ENCODE peak calls at places on chromosomes 12 and 14, in four cellular contexts. L is ELR, C is pulmonary artery endothelial cell, J is GM04503. D is an unnamed sample.

GRCh38 chr14:96584907-96585671 is 82.9 kb downstream of the PAPOLA start:
- DNase-seq in L (no peak), C (no peak), J (no peak), D (no peak)

GRCh38 chr12:108798551-108799221 is 58.7 kb downstream of the SSH1 start:
- DNase-seq in L (peak), C (no peak), J (no peak), D (no peak)

GRCh38 chr12:96471368-96472040 is 17.9 kb upstream of the CFAP54 start:
- DNase-seq in L (peak), C (no peak), J (peak), D (no peak)

GRCh38 chr12:100827901-100828520 is 33.4 kb downstream of the ANO4 start:
- DNase-seq in L (peak), C (no peak), J (no peak), D (no peak)

GRCh38 chr14:67168110-67168441 is 21.2 kb upstream of the GARIN2 start:
- DNase-seq in L (no peak), C (no peak), J (no peak), D (no peak)

GRCh38 chr14:52067873-52068740 is 752 bp downstream of the NID2 start:
- DNase-seq in L (peak), C (no peak), J (no peak), D (no peak)

GRCh38 chr14:22118894-22119477 is 445.4 kb upstream of the OR4E1 start:
- DNase-seq in L (no peak), C (no peak), J (no peak), D (no peak)

GRCh38 chr14:55536208-55536708 is 43.7 kb upstream of the KTN1 start:
- DNase-seq in L (peak), C (no peak), J (no peak), D (no peak)

GRCh38 chr12:9730591-9730990 is 2.3 kb downstream of the CLECL1 start:
- DNase-seq in L (no peak), C (no peak), J (no peak), D (no peak)

GRCh38 chr12:91986084-91986483 is 159.6 kb downstream of the BTG1 start:
- DNase-seq in L (peak), C (no peak), J (no peak), D (no peak)

GRCh38 chr12:131640436-131640969 is 70.4 kb upstream of the SFSWAP start:
- DNase-seq in L (no peak), C (no peak), J (no peak), D (no peak)

GRCh38 chr12:116372815-116373214 is 95.3 kb upstream of the MED13L start:
- DNase-seq in L (no peak), C (no peak), J (no peak), D (no peak)

GRCh38 chr12:132561784-132562156 is 48.6 kb downstream of the LRCOL1 start:
- DNase-seq in L (peak), C (no peak), J (no peak), D (no peak)

GRCh38 chr12:21340406-21340805 is 5.7 kb upstream of the SLCO1A2 start:
- DNase-seq in L (no peak), C (no peak), J (no peak), D (no peak)

GRCh38 chr12:79650440-79650839 is 40.3 kb downstream of the PAWR start:
- DNase-seq in L (no peak), C (no peak), J (no peak), D (no peak)

GRCh38 chr12:104517880-104518279 is 61.1 kb downstream of the CHST11 start:
- DNase-seq in L (no peak), C (no peak), J (no peak), D (no peak)